ENCODE peak calls at places on chromosome 13, in nine cellular contexts. V, Q, O, X, J, N, W, K and Z are unnamed samples.

GRCh38 chr13:83498486-83499190 is 383.6 kb downstream of the SLITRK1 start:
- DNase-seq in K (no peak), Q (no peak), V (no peak), O (peak), J (peak), W (no peak), N (peak), X (no peak), Z (peak)

GRCh38 chr13:76471486-76471885 is 414.7 kb downstream of the KCTD12 start:
- DNase-seq in V (no peak), N (no peak), W (no peak), X (no peak), Q (no peak), J (no peak), O (no peak), K (no peak), Z (no peak)

GRCh38 chr13:101660711-101661110 is 208.2 kb downstream of the ITGBL1 start:
- DNase-seq in W (no peak), X (no peak), N (peak), O (no peak), K (no peak), V (no peak), J (no peak), Q (no peak), Z (no peak)

GRCh38 chr13:113660066-113660465 is 2.1 kb upstream of the ATP4B start:
- DNase-seq in J (no peak), N (no peak), Q (no peak), V (no peak), X (no peak), W (no peak), K (no peak), O (no peak), Z (no peak)

GRCh38 chr13:30982911-30983310 is 50.5 kb downstream of the TEX26 start:
- DNase-seq in Q (no peak), X (no peak), J (no peak), N (no peak), V (no peak), O (no peak), K (no peak), W (no peak), Z (no peak)

GRCh38 chr13:41668130-41668757 is 210.9 kb downstream of the RGCC start:
- DNase-seq in Q (peak), V (no peak), W (peak), N (peak), J (peak), O (peak), X (peak), K (no peak), Z (peak)

GRCh38 chr13:113625965-113626661 is 31.9 kb downstream of the ATP4B start:
- DNase-seq in Q (no peak), W (no peak), N (peak), O (no peak), K (no peak), J (no peak), X (no peak), V (no peak), Z (peak)

GRCh38 chr13:27601208-27601607 is 19.1 kb downstream of the LNX2 start:
- DNase-seq in K (no peak), J (no peak), N (no peak), Q (no peak), W (no peak), V (no peak), X (no peak), O (no peak), Z (no peak)

GRCh38 chr13:26460652-26461051 is 96.8 kb upstream of the WASF3 start:
- DNase-seq in V (no peak), X (no peak), O (no peak), K (no peak), Q (no peak), J (no peak), W (no peak), N (peak), Z (no peak)

GRCh38 chr13:110444226-110444653 is 117.3 kb downstream of the RAB20 start:
- DNase-seq in Q (no peak), N (peak), X (no peak), O (no peak), J (no peak), W (no peak), K (no peak), V (no peak), Z (peak)

GRCh38 chr13:51913421-51914136 is 51.8 kb downstream of the CCDC70 start:
- DNase-seq in W (no peak), O (no peak), N (no peak), X (no peak), V (no peak), J (peak), Q (no peak), K (no peak), Z (no peak)

GRCh38 chr13:94020833-94021232 is 458.6 kb downstream of the DCT start:
- DNase-seq in O (peak), X (no peak), N (no peak), J (no peak), V (no peak), Q (no peak), K (no peak), W (no peak), Z (peak)

GRCh38 chr13:100138859-100139491 is 50.1 kb downstream of the PCCA start:
- DNase-seq in V (no peak), K (no peak), X (no peak), Q (no peak), N (no peak), W (no peak), J (no peak), O (no peak), Z (no peak)

GRCh38 chr13:40401911-40402776 is 264.3 kb downstream of the FOXO1 start:
- DNase-seq in W (no peak), N (peak), O (peak), V (no peak), X (peak), K (no peak), J (no peak), Q (peak), Z (peak)

GRCh38 chr13:21111546-21111945 is 50.2 kb upstream of the LATS2 start:
- DNase-seq in X (no peak), O (no peak), V (no peak), Q (no peak), J (no peak), N (no peak), K (no peak), W (no peak), Z (no peak)

GRCh38 chr13:78121459-78122348 is 203.1 kb upstream of the EDNRB start:
- DNase-seq in K (peak), V (no peak), O (peak), J (peak), X (no peak), Q (peak), N (peak), W (no peak), Z (peak)

GRCh38 chr13:51444922-51445321 is 7.9 kb downstream of the INTS6 start:
- DNase-seq in J (no peak), Q (no peak), O (peak), W (no peak), N (peak), V (no peak), K (no peak), X (no peak), Z (peak)

GRCh38 chr13:113115363-113116205 is 7.0 kb upstream of the F10 start:
- DNase-seq in Q (no peak), W (no peak), V (no peak), N (no peak), K (no peak), X (no peak), O (no peak), J (no peak), Z (no peak)

GRCh38 chr13:22800726-22801401 is 379.9 kb upstream of the SGCG start:
- DNase-seq in X (no peak), Q (no peak), W (no peak), V (no peak), N (peak), J (no peak), K (no peak), O (peak), Z (no peak)

GRCh38 chr13:34201050-34201913 is 383.3 kb downstream of the RFC3 start:
- DNase-seq in X (peak), Q (no peak), W (no peak), O (no peak), J (no peak), V (no peak), K (no peak), N (peak), Z (peak)

GRCh38 chr13:96223231-96223630 is 133.3 kb downstream of the HS6ST3 start:
- DNase-seq in Q (no peak), N (no peak), J (no peak), W (no peak), K (no peak), O (no peak), X (no peak), V (no peak), Z (no peak)

GRCh38 chr13:37617162-37617561 is 18.6 kb upstream of the POSTN start:
- DNase-seq in X (no peak), W (no peak), N (peak), K (no peak), J (no peak), V (no peak), Q (no peak), O (peak), Z (peak)

GRCh38 chr13:75426421-75426820 is 55.5 kb downstream of the TBC1D4 start:
- DNase-seq in N (no peak), V (no peak), O (no peak), J (no peak), X (no peak), W (no peak), Q (no peak), K (no peak), Z (no peak)

GRCh38 chr13:21638319-21639282 is 32.3 kb upstream of the FGF9 start:
- DNase-seq in Q (peak), V (peak), O (peak), N (peak), X (no peak), K (peak), J (peak), W (peak), Z (peak)

GRCh38 chr13:108496364-108497215 is 132.8 kb upstream of the MYO16 start:
- DNase-seq in Q (no peak), K (no peak), X (no peak), V (no peak), W (no peak), O (no peak), N (no peak), J (no peak), Z (peak)